ENCODE peak calls at places on chromosomes 13 and 19, in four cellular contexts. G, F, Q and V are unnamed samples.
A peak's percentile ranks its signal among the peaks of the same experiment; 100 is the strongest.

GRCh38 chr19:13132471-13133166 is 14.6 kb downstream of the NACC1 start:
- DNase-seq in G (no peak), F (no peak), Q (no peak), V (no peak)

GRCh38 chr19:49073514-49074378 is 1.2 kb upstream of the KCNA7 start:
- DNase-seq in F (no peak), G (no peak), Q (no peak), V (no peak)

GRCh38 chr19:47573076-47574026 is at the start of gene ZNF541:
- DNase-seq in F (no peak), G (no peak), Q (no peak), V (no peak)

GRCh38 chr13:33224686-33225085 is 60.9 kb downstream of the STARD13 start:
- DNase-seq in F (no peak), G (no peak), Q (no peak), V (no peak)

GRCh38 chr13:109154546-109154945 is 525.1 kb downstream of the MYO16 start:
- DNase-seq in F (no peak), G (no peak), Q (no peak), V (no peak)

GRCh38 chr19:5142725-5143097 is 173.8 kb downstream of the KDM4B start:
- DNase-seq in F (no peak), Q (no peak), G (no peak), V (no peak)

GRCh38 chr13:33326246-33326645 is 40.7 kb upstream of the STARD13 start:
- DNase-seq in G (no peak), Q (no peak), F (no peak), V (no peak)

GRCh38 chr13:110396913-110397379 is 89.9 kb downstream of the COL4A2 start:
- DNase-seq in F (no peak), G (no peak), Q (no peak), V (no peak)

GRCh38 chr19:53780506-53780905 is 43.6 kb downstream of the NLRP12 start:
- DNase-seq in Q (no peak), F (no peak), G (no peak), V (no peak)

GRCh38 chr13:35489050-35489449 is 12.6 kb upstream of the MAB21L1 start:
- DNase-seq in Q (no peak), F (no peak), G (no peak), V (no peak)

GRCh38 chr13:110306340-110306959 is 507 bp downstream of the COL4A1 start:
- DNase-seq in F (no peak), G (no peak), Q (peak; percentile 18), V (peak; percentile 46)

GRCh38 chr13:20772401-20773131 is 1.2 kb downstream of the EEF1AKMT1 start:
- DNase-seq in G (no peak), F (no peak), Q (no peak), V (no peak)

GRCh38 chr13:68261105-68261504 is 1031.0 kb upstream of the PCDH9 start:
- DNase-seq in Q (no peak), G (no peak), F (no peak), V (no peak)
- TF ChIP-seq CTCF in Q (no peak), G (no peak), F (no peak), V (no peak)

GRCh38 chr19:9645466-9645865 is 24.4 kb upstream of the ZNF561 start:
- DNase-seq in G (no peak), Q (no peak), F (no peak), V (no peak)
- TF ChIP-seq CTCF in G (no peak), Q (no peak), F (no peak), V (no peak)

DNA sequence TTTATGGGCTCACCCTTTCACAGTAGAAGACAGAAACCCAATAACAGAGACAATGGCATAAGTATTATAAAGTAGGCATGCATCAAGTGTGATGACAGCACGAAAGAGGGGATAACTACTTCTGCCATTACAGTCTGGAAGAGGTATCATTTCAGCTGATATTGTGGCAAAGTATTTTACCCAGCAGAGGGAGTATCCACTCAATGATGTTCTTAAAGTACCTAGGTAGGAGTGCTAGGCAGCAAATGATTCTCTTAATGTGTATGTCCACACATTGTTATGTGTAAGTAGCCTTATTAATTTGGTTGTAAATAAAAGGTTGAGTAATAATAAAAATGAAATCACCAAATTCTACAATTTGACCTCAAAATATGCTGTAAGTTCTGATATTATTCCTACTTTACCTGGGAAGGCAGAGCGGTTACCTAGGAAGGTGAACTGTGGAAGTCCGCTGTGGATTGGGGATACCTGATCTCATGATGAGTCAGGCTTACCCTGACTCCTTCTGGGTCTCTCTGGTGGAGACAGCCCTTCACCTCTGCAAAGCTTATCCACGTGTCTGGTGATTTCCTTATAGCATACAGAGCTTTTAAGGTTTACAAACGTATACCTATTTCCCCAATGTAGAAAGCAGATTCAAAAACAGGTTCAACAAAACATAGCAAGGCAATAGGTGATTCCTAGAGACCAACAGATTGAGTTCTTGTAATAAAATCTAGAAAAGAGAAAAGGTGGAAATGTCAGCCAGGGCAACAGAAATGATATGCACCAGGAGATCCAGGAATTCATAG is 4.0 kb upstream of the UBAC2 start:
- DNase-seq in Q (no peak), G (no peak), F (no peak), V (no peak)
- TF ChIP-seq CTCF in Q (peak; percentile 42), G (no peak), F (peak; percentile 21), V (no peak)

DNA sequence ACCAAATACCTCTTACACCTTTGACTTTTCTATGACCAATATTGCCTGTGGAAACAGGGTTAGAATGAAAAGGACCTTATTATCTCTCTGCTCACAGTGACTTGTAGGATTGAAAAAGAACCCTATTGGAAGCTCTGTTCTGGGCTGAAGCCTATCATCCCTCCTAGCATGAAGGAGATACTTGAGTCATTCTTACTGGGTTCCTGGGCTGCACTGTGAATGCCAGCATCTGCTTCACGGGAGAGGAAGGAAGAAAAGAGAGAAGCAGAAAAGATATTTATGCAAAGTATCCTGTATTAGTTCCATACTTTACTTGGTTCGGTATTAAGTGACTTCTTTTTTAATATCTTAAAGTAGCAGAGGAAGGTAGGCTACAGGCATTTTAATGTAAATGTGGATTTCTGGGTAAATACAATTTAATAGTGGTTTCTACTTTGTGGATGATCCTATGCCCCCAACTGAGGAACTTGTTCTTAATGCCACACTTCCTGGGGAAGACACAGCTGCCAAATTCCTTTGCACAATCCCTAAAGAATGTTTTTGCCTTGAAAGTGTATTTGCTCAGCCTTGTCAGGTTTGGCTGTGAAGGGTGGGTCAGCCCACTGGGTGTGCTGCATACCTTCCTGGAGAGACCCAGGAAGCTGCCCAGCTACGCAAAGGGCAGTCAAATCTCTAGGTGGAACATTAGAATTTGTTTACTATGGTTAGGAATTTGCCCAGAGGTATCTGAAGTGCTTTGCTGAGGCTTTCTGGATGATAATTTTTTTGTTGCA is 13.7 kb upstream of the SCEL start:
- DNase-seq in F (no peak), G (no peak), Q (no peak), V (no peak)
- TF ChIP-seq CTCF in F (no peak), G (no peak), Q (no peak), V (no peak)

GRCh38 chr19:18940791-18941627 is at the start of gene HOMER3:
- DNase-seq in G (no peak), F (peak; percentile 93), Q (peak; percentile 84), V (peak; percentile 94)
- TF ChIP-seq CTCF in G (no peak), F (peak; percentile 35), Q (peak; percentile 39), V (no peak)

GRCh38 chr19:51926784-51927741 is at the start of gene ZNF613:
- DNase-seq in F (peak; percentile 91), G (peak; percentile 45), Q (peak; percentile 80), V (peak; percentile 76)
- TF ChIP-seq CTCF in F (peak; percentile 35), G (no peak), Q (peak; percentile 53), V (no peak)

GRCh38 chr13:43799191-43799590 is 12.4 kb upstream of the ENOX1 start:
- DNase-seq in Q (no peak), G (no peak), F (no peak), V (no peak)

GRCh38 chr13:43797154-43797553 is 10.4 kb upstream of the ENOX1 start:
- DNase-seq in G (no peak), Q (no peak), F (no peak), V (no peak)

GRCh38 chr13:43802511-43802910 is 15.7 kb upstream of the ENOX1 start:
- DNase-seq in F (no peak), Q (no peak), G (no peak), V (no peak)

GRCh38 chr13:43800828-43801227 is 14.1 kb upstream of the ENOX1 start:
- DNase-seq in G (no peak), Q (no peak), F (no peak), V (no peak)

DNA sequence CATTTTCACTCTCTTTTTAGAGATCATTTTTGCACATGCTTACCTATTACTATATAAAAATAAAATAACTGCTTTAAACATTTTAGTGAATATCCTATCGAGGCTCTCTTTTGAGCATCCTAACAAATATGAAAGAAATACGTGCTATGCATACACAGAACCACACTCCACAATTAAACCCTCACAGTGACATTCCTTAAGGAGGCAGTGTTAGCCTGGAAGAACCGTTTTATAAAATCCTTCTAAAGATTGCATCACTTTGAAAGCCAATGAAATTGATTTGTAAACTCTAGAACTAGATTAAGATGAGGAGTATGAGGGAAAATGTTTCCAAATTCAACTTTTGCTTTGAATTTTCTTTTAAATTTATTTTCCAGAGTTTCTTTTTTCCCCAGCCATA is 11.1 kb upstream of the ENOX1 start:
- DNase-seq in F (no peak), G (no peak), Q (no peak), V (no peak)
- TF ChIP-seq CTCF in F (no peak), G (no peak), Q (no peak), V (no peak)

GRCh38 chr19:46137915-46138473 is 10.0 kb upstream of the IGFL2 start:
- DNase-seq in Q (no peak), G (no peak), F (no peak), V (no peak)
- TF ChIP-seq CTCF in Q (no peak), G (no peak), F (no peak), V (no peak)

GRCh38 chr19:2184422-2185012 is 20.8 kb downstream of the DOT1L start:
- DNase-seq in F (no peak), G (no peak), Q (no peak), V (no peak)
- TF ChIP-seq CTCF in F (no peak), G (no peak), Q (no peak), V (no peak)

GRCh38 chr19:42465827-42466280 is 23.1 kb upstream of the CXCL17 start:
- DNase-seq in Q (no peak), G (no peak), F (no peak), V (no peak)
- TF ChIP-seq CTCF in Q (no peak), G (no peak), F (no peak), V (no peak)